ENCODE peak calls at places on chromosome X, in eight cellular contexts. Z is endothelial cell; C is colonic mucosa; L is IMR-90; M is activated CD8-positive, alpha-beta T cell treated with anti-CD3 and anti-CD28 coated beads for 36 hours; I is fibroblast of mammary gland; R is nephron progenitor cell; Y is HFF-Myc. G is an unnamed sample.

GRCh38 chrX:20884565-20884964 is 489.7 kb upstream of the CNKSR2 start:
- DNase-seq in Z (no peak), C (no peak), L (no peak), M (no peak), I (no peak), R (no peak), Y (no peak), G (no peak)

GRCh38 chrX:115978068-115978467 is 192.5 kb upstream of the AGTR2 start:
- DNase-seq in Z (no peak), C (no peak), L (no peak), M (no peak), I (no peak), R (no peak), Y (no peak), G (no peak)

GRCh38 chrX:71225661-71226060 is 2.6 kb downstream of the GJB1 start:
- DNase-seq in Z (no peak), C (no peak), L (no peak), M (no peak), I (no peak), R (no peak), Y (no peak), G (no peak)

GRCh38 chrX:15686818-15687685 is 22.4 kb upstream of the CLTRN start:
- DNase-seq in Z (peak; percentile 41), C (peak; percentile 71), L (peak; percentile 61), M (peak; percentile 67), I (peak; percentile 68), R (peak; percentile 64), Y (peak; percentile 25), G (peak; percentile 44)

GRCh38 chrX:97200454-97200853 is 316.7 kb downstream of the RPA4 start:
- DNase-seq in Z (no peak), C (no peak), L (no peak), M (no peak), I (no peak), R (no peak), Y (no peak), G (no peak)

GRCh38 chrX:9682456-9682855 is 83.2 kb downstream of the GPR143 start:
- DNase-seq in Z (no peak), C (peak; percentile 47), L (peak; percentile 61), M (no peak), I (peak; percentile 17), R (no peak), Y (no peak), G (no peak)

GRCh38 chrX:19046343-19047215 is 62.7 kb upstream of the PHKA2 start:
- DNase-seq in Z (no peak), C (no peak), L (peak; percentile 71), M (no peak), I (peak; percentile 68), R (no peak), Y (no peak), G (no peak)

GRCh38 chrX:4655743-4656142 is 942.3 kb upstream of the PRKX start:
- DNase-seq in Z (no peak), C (no peak), L (no peak), M (no peak), I (no peak), R (no peak), Y (no peak), G (no peak)

GRCh38 chrX:155065035-155065734 is 5.8 kb downstream of the CMC4 start:
- DNase-seq in Z (no peak), C (no peak), L (peak; percentile 49), M (no peak), I (peak; percentile 73), R (no peak), Y (no peak), G (no peak)

GRCh38 chrX:71911023-71911730 is 532 bp downstream of the NHSL2 start:
- DNase-seq in Z (peak; percentile 63), C (no peak), L (no peak), M (peak; percentile 37), I (no peak), R (peak; percentile 67), Y (no peak), G (peak; percentile 24)

GRCh38 chrX:40772290-40772689 is 36.9 kb upstream of the MED14 start:
- DNase-seq in Z (no peak), C (no peak), L (peak; percentile 75), M (no peak), I (peak; percentile 88), R (no peak), Y (peak; percentile 58), G (no peak)

GRCh38 chrX:132505116-132505515 is 16.3 kb upstream of the MBNL3 start:
- DNase-seq in Z (no peak), C (no peak), L (no peak), M (no peak), I (peak; percentile 43), R (no peak), Y (no peak), G (no peak)

GRCh38 chrX:123450217-123450616 is 266.1 kb downstream of the GRIA3 start:
- DNase-seq in Z (peak; percentile 4), C (no peak), L (peak; percentile 1), M (peak; percentile 1), I (peak; percentile 17), R (no peak), Y (no peak), G (no peak)

GRCh38 chrX:132209527-132209926 is 9.7 kb downstream of the RAP2C start:
- DNase-seq in Z (no peak), C (no peak), L (peak; percentile 43), M (no peak), I (peak; percentile 63), R (no peak), Y (no peak), G (no peak)

GRCh38 chrX:134602410-134602809 is 55.9 kb downstream of the PLAC1 start:
- DNase-seq in Z (no peak), C (no peak), L (no peak), M (no peak), I (no peak), R (no peak), Y (no peak), G (no peak)

GRCh38 chrX:140664939-140665338 is 44.6 kb upstream of the LINC00632 start:
- DNase-seq in Z (no peak), C (no peak), L (peak; percentile 18), M (no peak), I (peak; percentile 16), R (no peak), Y (no peak), G (no peak)

GRCh38 chrX:85930099-85930498 is 117.3 kb downstream of the CHM start:
- DNase-seq in Z (no peak), C (no peak), L (no peak), M (no peak), I (no peak), R (no peak), Y (no peak), G (no peak)

GRCh38 chrX:7448123-7448522 is 300.2 kb upstream of the PUDP start:
- DNase-seq in Z (no peak), C (no peak), L (no peak), M (no peak), I (no peak), R (no peak), Y (no peak), G (no peak)

GRCh38 chrX:40154229-40154852 is 56.6 kb upstream of the BCOR start:
- DNase-seq in Z (peak; percentile 23), C (peak; percentile 25), L (no peak), M (no peak), I (no peak), R (peak; percentile 34), Y (no peak), G (no peak)

GRCh38 chrX:55026143-55026542 is 4.6 kb downstream of the ALAS2 start:
- DNase-seq in Z (no peak), C (no peak), L (peak; percentile 2), M (no peak), I (peak; percentile 70), R (no peak), Y (no peak), G (no peak)

GRCh38 chrX:136823175-136823574 is 42.4 kb upstream of the ARHGEF6 start:
- DNase-seq in Z (no peak), C (no peak), L (peak; percentile 54), M (no peak), I (peak; percentile 77), R (no peak), Y (no peak), G (no peak)
- TF ChIP-seq CTCF in Z (no peak), C (no peak), L (no peak), M (no peak), I (no peak), R (no peak), Y (no peak), G (no peak)

DNA sequence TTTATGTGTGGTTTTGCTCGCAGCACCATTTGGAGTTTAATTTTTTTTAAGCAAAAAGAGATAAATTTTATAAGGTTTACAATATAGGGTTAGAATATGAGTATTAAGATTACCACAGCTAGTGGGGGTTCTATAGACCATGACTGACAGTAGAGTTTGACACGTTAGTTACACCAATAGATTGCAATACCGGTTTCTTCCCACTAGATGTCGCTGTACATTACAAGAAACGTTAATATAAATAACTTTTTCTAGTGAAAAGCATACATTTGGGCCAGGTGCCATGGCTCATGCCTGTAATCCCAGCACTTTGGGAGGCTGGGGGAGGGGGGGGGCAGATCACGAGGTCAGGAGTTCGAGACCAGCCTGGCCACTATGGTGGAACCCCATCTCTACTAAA is 433.6 kb downstream of the MAGEB5 start:
- DNase-seq in Z (no peak), C (no peak), L (peak; percentile 27), M (no peak), I (peak; percentile 22), R (no peak), Y (no peak), G (peak; percentile 15)
- TF ChIP-seq CTCF in Z (peak; percentile 74), C (peak; percentile 23), L (peak; percentile 45), M (peak; percentile 22), I (peak; percentile 47), R (peak; percentile 37), Y (peak; percentile 23), G (peak; percentile 33)

DNA sequence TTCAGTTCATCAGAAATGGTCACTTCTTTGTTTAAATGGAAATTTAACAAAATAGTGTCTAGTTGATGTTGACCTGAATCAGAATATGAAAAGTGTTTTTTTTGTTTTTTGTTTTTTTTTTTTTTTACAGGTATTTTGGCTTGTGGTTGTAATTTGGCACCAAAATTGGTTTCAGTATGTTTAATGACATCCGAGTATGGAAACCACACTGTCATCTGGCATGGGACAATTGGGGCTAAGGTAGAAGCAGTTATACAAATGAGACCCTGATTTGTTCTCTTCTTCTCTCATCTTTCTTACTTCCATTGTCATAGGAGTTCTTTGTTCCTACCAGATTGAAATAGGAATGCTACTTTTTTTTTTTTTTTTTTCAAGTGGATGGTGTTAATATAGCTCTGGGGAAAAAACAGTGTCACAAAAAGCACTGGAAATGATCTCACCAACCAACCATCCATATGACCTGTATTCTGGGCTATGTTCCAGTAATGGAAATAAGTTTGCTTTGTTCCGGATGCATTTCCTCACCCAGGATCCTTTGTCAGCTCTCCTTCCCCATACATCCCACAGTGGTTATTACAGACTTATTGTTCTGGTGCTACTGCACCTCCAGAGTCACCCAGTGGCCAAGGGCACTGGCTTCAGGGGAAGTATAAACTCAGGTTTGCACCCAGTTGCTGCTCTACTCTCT is 95.8 kb downstream of the ATXN3L start:
- DNase-seq in Z (no peak), C (peak; percentile 27), L (peak; percentile 91), M (no peak), I (peak; percentile 89), R (no peak), Y (peak; percentile 77), G (no peak)
- TF ChIP-seq CTCF in Z (no peak), C (no peak), L (no peak), M (no peak), I (peak; percentile 2), R (no peak), Y (no peak), G (no peak)

DNA sequence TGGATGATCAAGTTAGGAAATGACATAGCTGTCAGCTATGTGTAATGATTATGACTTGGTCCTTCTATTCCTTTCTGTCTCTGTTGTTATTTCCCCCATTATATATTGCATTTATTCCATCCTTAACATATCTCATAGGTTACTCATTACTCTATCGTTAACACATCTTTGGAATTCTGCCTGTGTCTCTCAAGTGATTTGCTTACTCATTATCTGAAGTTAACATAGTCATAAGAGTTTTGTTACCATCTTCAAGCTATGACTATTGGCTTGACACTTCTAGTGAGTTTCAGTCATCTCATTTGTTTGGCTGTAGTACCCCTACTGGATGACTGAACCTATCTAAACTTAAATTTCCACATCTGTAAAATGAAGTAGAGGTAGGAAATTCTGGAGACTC is 286.1 kb upstream of the PPP1R2C start:
- DNase-seq in Z (no peak), C (no peak), L (no peak), M (no peak), I (no peak), R (no peak), Y (no peak), G (no peak)
- TF ChIP-seq CTCF in Z (no peak), C (no peak), L (no peak), M (no peak), I (no peak), R (no peak), Y (no peak), G (no peak)

G was measured in GM13976.